ENCODE peak calls at places on chromosomes 6 and 20, in ten cellular contexts. One of them, this sample, is unnamed.

GRCh38 chr6:152979116-152979515 is 3.7 kb downstream of the FBXO5 start:
- DNase-seq in mesothelial cell of epicardium: no peak
- DNase-seq in sciatic nerve: no peak
- DNase-seq in A673: no peak
- DNase-seq in HTR-8/SVneo: no peak
- DNase-seq in T-helper 1 cell: no peak
- DNase-seq in stimulated activated CD4-positive, alpha-beta T cell treated with anti-CD3 and anti-CD28 coated beads, Interleukin-4, amount 100 ng/mL, for 48 hours: no peak
- DNase-seq in C1 segment of cervical spinal cord: no peak
- DNase-seq in stimulated activated naive CD8-positive, alpha-beta T cell treated with anti-CD3 and anti-CD28 coated beads, Interleukin-15, Interleukin-2, amounts not matched to agents 100 U/mL and 50 U/mL, for 24 hours: no peak
- DNase-seq in T follicular helper cell: no peak
- DNase-seq in this sample: no peak

GRCh38 chr6:33425668-33426577 is 6.1 kb downstream of the SYNGAP1 start:
- DNase-seq in T-helper 1 cell: peak; percentile 76
- DNase-seq in sciatic nerve: peak; percentile 95
- DNase-seq in T follicular helper cell: peak; percentile 75
- DNase-seq in mesothelial cell of epicardium: peak; percentile 87
- DNase-seq in HTR-8/SVneo: peak; percentile 90
- DNase-seq in C1 segment of cervical spinal cord: peak; percentile 71
- DNase-seq in A673: peak; percentile 93
- DNase-seq in stimulated activated naive CD8-positive, alpha-beta T cell treated with anti-CD3 and anti-CD28 coated beads, Interleukin-15, Interleukin-2, amounts not matched to agents 100 U/mL and 50 U/mL, for 24 hours: peak; percentile 92
- DNase-seq in stimulated activated CD4-positive, alpha-beta T cell treated with anti-CD3 and anti-CD28 coated beads, Interleukin-4, amount 100 ng/mL, for 48 hours: peak; percentile 88
- DNase-seq in this sample: peak; percentile 93

GRCh38 chr20:5510446-5510845 is 193.7 kb upstream of the PROKR2 start:
- DNase-seq in sciatic nerve: no peak
- DNase-seq in stimulated activated CD4-positive, alpha-beta T cell treated with anti-CD3 and anti-CD28 coated beads, Interleukin-4, amount 100 ng/mL, for 48 hours: no peak
- DNase-seq in T-helper 1 cell: no peak
- DNase-seq in mesothelial cell of epicardium: no peak
- DNase-seq in stimulated activated naive CD8-positive, alpha-beta T cell treated with anti-CD3 and anti-CD28 coated beads, Interleukin-15, Interleukin-2, amounts not matched to agents 100 U/mL and 50 U/mL, for 24 hours: no peak
- DNase-seq in C1 segment of cervical spinal cord: no peak
- DNase-seq in T follicular helper cell: no peak
- DNase-seq in HTR-8/SVneo: no peak
- DNase-seq in A673: no peak
- DNase-seq in this sample: no peak

GRCh38 chr20:47061549-47061948 is 166.9 kb downstream of the EYA2 start:
- DNase-seq in mesothelial cell of epicardium: no peak
- DNase-seq in C1 segment of cervical spinal cord: no peak
- DNase-seq in sciatic nerve: no peak
- DNase-seq in T follicular helper cell: no peak
- DNase-seq in stimulated activated naive CD8-positive, alpha-beta T cell treated with anti-CD3 and anti-CD28 coated beads, Interleukin-15, Interleukin-2, amounts not matched to agents 100 U/mL and 50 U/mL, for 24 hours: no peak
- DNase-seq in stimulated activated CD4-positive, alpha-beta T cell treated with anti-CD3 and anti-CD28 coated beads, Interleukin-4, amount 100 ng/mL, for 48 hours: no peak
- DNase-seq in A673: no peak
- DNase-seq in HTR-8/SVneo: no peak
- DNase-seq in T-helper 1 cell: no peak
- DNase-seq in this sample: no peak

GRCh38 chr6:90947184-90948064 is 360.6 kb upstream of the MAP3K7 start:
- DNase-seq in stimulated activated naive CD8-positive, alpha-beta T cell treated with anti-CD3 and anti-CD28 coated beads, Interleukin-15, Interleukin-2, amounts not matched to agents 100 U/mL and 50 U/mL, for 24 hours: no peak
- DNase-seq in mesothelial cell of epicardium: no peak
- DNase-seq in A673: no peak
- DNase-seq in C1 segment of cervical spinal cord: no peak
- DNase-seq in T follicular helper cell: no peak
- DNase-seq in T-helper 1 cell: no peak
- DNase-seq in HTR-8/SVneo: no peak
- DNase-seq in stimulated activated CD4-positive, alpha-beta T cell treated with anti-CD3 and anti-CD28 coated beads, Interleukin-4, amount 100 ng/mL, for 48 hours: no peak
- DNase-seq in sciatic nerve: no peak
- DNase-seq in this sample: no peak

GRCh38 chr6:52574709-52575489 is 2.0 kb downstream of the TRAM2 start:
- DNase-seq in C1 segment of cervical spinal cord: no peak
- DNase-seq in mesothelial cell of epicardium: no peak
- DNase-seq in stimulated activated naive CD8-positive, alpha-beta T cell treated with anti-CD3 and anti-CD28 coated beads, Interleukin-15, Interleukin-2, amounts not matched to agents 100 U/mL and 50 U/mL, for 24 hours: peak; percentile 49
- DNase-seq in A673: no peak
- DNase-seq in HTR-8/SVneo: no peak
- DNase-seq in T follicular helper cell: peak; percentile 47
- DNase-seq in sciatic nerve: no peak
- DNase-seq in T-helper 1 cell: peak; percentile 46
- DNase-seq in stimulated activated CD4-positive, alpha-beta T cell treated with anti-CD3 and anti-CD28 coated beads, Interleukin-4, amount 100 ng/mL, for 48 hours: peak; percentile 46
- DNase-seq in this sample: peak; percentile 69

GRCh38 chr6:21053612-21054011 is 519.4 kb downstream of the CDKAL1 start:
- DNase-seq in stimulated activated CD4-positive, alpha-beta T cell treated with anti-CD3 and anti-CD28 coated beads, Interleukin-4, amount 100 ng/mL, for 48 hours: no peak
- DNase-seq in A673: no peak
- DNase-seq in mesothelial cell of epicardium: no peak
- DNase-seq in T-helper 1 cell: no peak
- DNase-seq in HTR-8/SVneo: no peak
- DNase-seq in sciatic nerve: no peak
- DNase-seq in T follicular helper cell: no peak
- DNase-seq in stimulated activated naive CD8-positive, alpha-beta T cell treated with anti-CD3 and anti-CD28 coated beads, Interleukin-15, Interleukin-2, amounts not matched to agents 100 U/mL and 50 U/mL, for 24 hours: no peak
- DNase-seq in C1 segment of cervical spinal cord: no peak
- DNase-seq in this sample: no peak

GRCh38 chr6:3139090-3139903 is 18.0 kb downstream of the TUBB2A start:
- DNase-seq in T follicular helper cell: no peak
- DNase-seq in T-helper 1 cell: no peak
- DNase-seq in mesothelial cell of epicardium: no peak
- DNase-seq in A673: no peak
- DNase-seq in sciatic nerve: peak; percentile 71
- DNase-seq in HTR-8/SVneo: no peak
- DNase-seq in stimulated activated naive CD8-positive, alpha-beta T cell treated with anti-CD3 and anti-CD28 coated beads, Interleukin-15, Interleukin-2, amounts not matched to agents 100 U/mL and 50 U/mL, for 24 hours: no peak
- DNase-seq in C1 segment of cervical spinal cord: no peak
- DNase-seq in stimulated activated CD4-positive, alpha-beta T cell treated with anti-CD3 and anti-CD28 coated beads, Interleukin-4, amount 100 ng/mL, for 48 hours: no peak
- DNase-seq in this sample: peak; percentile 18

GRCh38 chr6:143514996-143515760 is 3.7 kb upstream of the FUCA2 start:
- DNase-seq in stimulated activated CD4-positive, alpha-beta T cell treated with anti-CD3 and anti-CD28 coated beads, Interleukin-4, amount 100 ng/mL, for 48 hours: no peak
- DNase-seq in mesothelial cell of epicardium: no peak
- DNase-seq in stimulated activated naive CD8-positive, alpha-beta T cell treated with anti-CD3 and anti-CD28 coated beads, Interleukin-15, Interleukin-2, amounts not matched to agents 100 U/mL and 50 U/mL, for 24 hours: no peak
- DNase-seq in A673: no peak
- DNase-seq in T follicular helper cell: no peak
- DNase-seq in C1 segment of cervical spinal cord: peak; percentile 33
- DNase-seq in T-helper 1 cell: no peak
- DNase-seq in HTR-8/SVneo: no peak
- DNase-seq in sciatic nerve: no peak
- DNase-seq in this sample: peak; percentile 35

GRCh38 chr6:29762781-29763214 is 39.6 kb downstream of the HLA-F start:
- DNase-seq in sciatic nerve: no peak
- DNase-seq in A673: no peak
- DNase-seq in T-helper 1 cell: no peak
- DNase-seq in stimulated activated naive CD8-positive, alpha-beta T cell treated with anti-CD3 and anti-CD28 coated beads, Interleukin-15, Interleukin-2, amounts not matched to agents 100 U/mL and 50 U/mL, for 24 hours: no peak
- DNase-seq in T follicular helper cell: no peak
- DNase-seq in HTR-8/SVneo: no peak
- DNase-seq in mesothelial cell of epicardium: no peak
- DNase-seq in C1 segment of cervical spinal cord: no peak
- DNase-seq in stimulated activated CD4-positive, alpha-beta T cell treated with anti-CD3 and anti-CD28 coated beads, Interleukin-4, amount 100 ng/mL, for 48 hours: no peak
- DNase-seq in this sample: no peak

GRCh38 chr20:51346686-51347485 is 195.6 kb downstream of the NFATC2 start:
- DNase-seq in stimulated activated naive CD8-positive, alpha-beta T cell treated with anti-CD3 and anti-CD28 coated beads, Interleukin-15, Interleukin-2, amounts not matched to agents 100 U/mL and 50 U/mL, for 24 hours: no peak
- DNase-seq in T-helper 1 cell: no peak
- DNase-seq in HTR-8/SVneo: no peak
- DNase-seq in sciatic nerve: no peak
- DNase-seq in T follicular helper cell: no peak
- DNase-seq in C1 segment of cervical spinal cord: no peak
- DNase-seq in mesothelial cell of epicardium: no peak
- DNase-seq in stimulated activated CD4-positive, alpha-beta T cell treated with anti-CD3 and anti-CD28 coated beads, Interleukin-4, amount 100 ng/mL, for 48 hours: no peak
- DNase-seq in A673: no peak
- DNase-seq in this sample: no peak

GRCh38 chr6:149766156-149766768 is 16.7 kb downstream of the PCMT1 start:
- DNase-seq in T-helper 1 cell: no peak
- DNase-seq in C1 segment of cervical spinal cord: no peak
- DNase-seq in stimulated activated naive CD8-positive, alpha-beta T cell treated with anti-CD3 and anti-CD28 coated beads, Interleukin-15, Interleukin-2, amounts not matched to agents 100 U/mL and 50 U/mL, for 24 hours: no peak
- DNase-seq in A673: peak; percentile 15
- DNase-seq in HTR-8/SVneo: no peak
- DNase-seq in T follicular helper cell: no peak
- DNase-seq in sciatic nerve: no peak
- DNase-seq in stimulated activated CD4-positive, alpha-beta T cell treated with anti-CD3 and anti-CD28 coated beads, Interleukin-4, amount 100 ng/mL, for 48 hours: no peak
- DNase-seq in mesothelial cell of epicardium: no peak
- DNase-seq in this sample: peak; percentile 26

GRCh38 chr6:155340464-155341129 is 26.3 kb upstream of the TFB1M start:
- DNase-seq in T-helper 1 cell: no peak
- DNase-seq in C1 segment of cervical spinal cord: no peak
- DNase-seq in stimulated activated CD4-positive, alpha-beta T cell treated with anti-CD3 and anti-CD28 coated beads, Interleukin-4, amount 100 ng/mL, for 48 hours: no peak
- DNase-seq in mesothelial cell of epicardium: no peak
- DNase-seq in A673: peak; percentile 46
- DNase-seq in stimulated activated naive CD8-positive, alpha-beta T cell treated with anti-CD3 and anti-CD28 coated beads, Interleukin-15, Interleukin-2, amounts not matched to agents 100 U/mL and 50 U/mL, for 24 hours: no peak
- DNase-seq in sciatic nerve: no peak
- DNase-seq in HTR-8/SVneo: no peak
- DNase-seq in T follicular helper cell: no peak
- DNase-seq in this sample: no peak

GRCh38 chr6:93343476-93343875 is 75.9 kb downstream of the EPHA7 start:
- DNase-seq in stimulated activated CD4-positive, alpha-beta T cell treated with anti-CD3 and anti-CD28 coated beads, Interleukin-4, amount 100 ng/mL, for 48 hours: no peak
- DNase-seq in A673: no peak
- DNase-seq in T follicular helper cell: no peak
- DNase-seq in HTR-8/SVneo: no peak
- DNase-seq in mesothelial cell of epicardium: no peak
- DNase-seq in T-helper 1 cell: no peak
- DNase-seq in C1 segment of cervical spinal cord: no peak
- DNase-seq in sciatic nerve: no peak
- DNase-seq in stimulated activated naive CD8-positive, alpha-beta T cell treated with anti-CD3 and anti-CD28 coated beads, Interleukin-15, Interleukin-2, amounts not matched to agents 100 U/mL and 50 U/mL, for 24 hours: no peak
- DNase-seq in this sample: no peak

GRCh38 chr6:156645106-156645505 is 132.1 kb upstream of the ARID1B start:
- DNase-seq in stimulated activated CD4-positive, alpha-beta T cell treated with anti-CD3 and anti-CD28 coated beads, Interleukin-4, amount 100 ng/mL, for 48 hours: no peak
- DNase-seq in C1 segment of cervical spinal cord: no peak
- DNase-seq in stimulated activated naive CD8-positive, alpha-beta T cell treated with anti-CD3 and anti-CD28 coated beads, Interleukin-15, Interleukin-2, amounts not matched to agents 100 U/mL and 50 U/mL, for 24 hours: no peak
- DNase-seq in mesothelial cell of epicardium: no peak
- DNase-seq in sciatic nerve: no peak
- DNase-seq in T-helper 1 cell: no peak
- DNase-seq in A673: no peak
- DNase-seq in T follicular helper cell: no peak
- DNase-seq in HTR-8/SVneo: no peak
- DNase-seq in this sample: no peak

GRCh38 chr6:156013155-156013554 is 557.5 kb upstream of the NOX3 start:
- DNase-seq in mesothelial cell of epicardium: no peak
- DNase-seq in A673: peak; percentile 72
- DNase-seq in stimulated activated naive CD8-positive, alpha-beta T cell treated with anti-CD3 and anti-CD28 coated beads, Interleukin-15, Interleukin-2, amounts not matched to agents 100 U/mL and 50 U/mL, for 24 hours: no peak
- DNase-seq in HTR-8/SVneo: no peak
- DNase-seq in stimulated activated CD4-positive, alpha-beta T cell treated with anti-CD3 and anti-CD28 coated beads, Interleukin-4, amount 100 ng/mL, for 48 hours: no peak
- DNase-seq in C1 segment of cervical spinal cord: no peak
- DNase-seq in sciatic nerve: no peak
- DNase-seq in T follicular helper cell: no peak
- DNase-seq in T-helper 1 cell: no peak
- DNase-seq in this sample: no peak

GRCh38 chr20:15917333-15917732 is 655.9 kb downstream of the KIF16B start:
- DNase-seq in C1 segment of cervical spinal cord: no peak
- DNase-seq in T-helper 1 cell: no peak
- DNase-seq in HTR-8/SVneo: no peak
- DNase-seq in stimulated activated naive CD8-positive, alpha-beta T cell treated with anti-CD3 and anti-CD28 coated beads, Interleukin-15, Interleukin-2, amounts not matched to agents 100 U/mL and 50 U/mL, for 24 hours: no peak
- DNase-seq in stimulated activated CD4-positive, alpha-beta T cell treated with anti-CD3 and anti-CD28 coated beads, Interleukin-4, amount 100 ng/mL, for 48 hours: no peak
- DNase-seq in A673: no peak
- DNase-seq in mesothelial cell of epicardium: no peak
- DNase-seq in sciatic nerve: no peak
- DNase-seq in T follicular helper cell: no peak
- DNase-seq in this sample: no peak

GRCh38 chr6:77457720-77458349 is 5.5 kb downstream of the HTR1B start:
- DNase-seq in T follicular helper cell: no peak
- DNase-seq in sciatic nerve: peak; percentile 72
- DNase-seq in A673: peak; percentile 79
- DNase-seq in stimulated activated CD4-positive, alpha-beta T cell treated with anti-CD3 and anti-CD28 coated beads, Interleukin-4, amount 100 ng/mL, for 48 hours: peak; percentile 20
- DNase-seq in mesothelial cell of epicardium: peak; percentile 79
- DNase-seq in T-helper 1 cell: no peak
- DNase-seq in HTR-8/SVneo: peak; percentile 60
- DNase-seq in C1 segment of cervical spinal cord: no peak
- DNase-seq in stimulated activated naive CD8-positive, alpha-beta T cell treated with anti-CD3 and anti-CD28 coated beads, Interleukin-15, Interleukin-2, amounts not matched to agents 100 U/mL and 50 U/mL, for 24 hours: peak; percentile 53
- DNase-seq in this sample: peak; percentile 74

GRCh38 chr6:135481786-135482369 is 15.7 kb downstream of the AHI1 start:
- DNase-seq in T follicular helper cell: no peak
- DNase-seq in T-helper 1 cell: no peak
- DNase-seq in mesothelial cell of epicardium: no peak
- DNase-seq in stimulated activated CD4-positive, alpha-beta T cell treated with anti-CD3 and anti-CD28 coated beads, Interleukin-4, amount 100 ng/mL, for 48 hours: no peak
- DNase-seq in stimulated activated naive CD8-positive, alpha-beta T cell treated with anti-CD3 and anti-CD28 coated beads, Interleukin-15, Interleukin-2, amounts not matched to agents 100 U/mL and 50 U/mL, for 24 hours: no peak
- DNase-seq in HTR-8/SVneo: no peak
- DNase-seq in sciatic nerve: no peak
- DNase-seq in A673: peak; percentile 22
- DNase-seq in C1 segment of cervical spinal cord: no peak
- DNase-seq in this sample: peak; percentile 12

GRCh38 chr6:163338671-163339405 is 75.7 kb upstream of the QKI start:
- DNase-seq in C1 segment of cervical spinal cord: peak; percentile 50
- DNase-seq in mesothelial cell of epicardium: no peak
- DNase-seq in stimulated activated CD4-positive, alpha-beta T cell treated with anti-CD3 and anti-CD28 coated beads, Interleukin-4, amount 100 ng/mL, for 48 hours: no peak
- DNase-seq in A673: no peak
- DNase-seq in stimulated activated naive CD8-positive, alpha-beta T cell treated with anti-CD3 and anti-CD28 coated beads, Interleukin-15, Interleukin-2, amounts not matched to agents 100 U/mL and 50 U/mL, for 24 hours: no peak
- DNase-seq in T-helper 1 cell: no peak
- DNase-seq in HTR-8/SVneo: no peak
- DNase-seq in T follicular helper cell: no peak
- DNase-seq in sciatic nerve: no peak
- DNase-seq in this sample: no peak

GRCh38 chr6:34791164-34791841 is 580 bp upstream of the BLTP3A start:
- DNase-seq in stimulated activated CD4-positive, alpha-beta T cell treated with anti-CD3 and anti-CD28 coated beads, Interleukin-4, amount 100 ng/mL, for 48 hours: peak; percentile 22
- DNase-seq in sciatic nerve: peak; percentile 74
- DNase-seq in C1 segment of cervical spinal cord: peak; percentile 62
- DNase-seq in T follicular helper cell: peak; percentile 4
- DNase-seq in mesothelial cell of epicardium: peak; percentile 62
- DNase-seq in A673: no peak
- DNase-seq in T-helper 1 cell: peak; percentile 24
- DNase-seq in HTR-8/SVneo: peak; percentile 57
- DNase-seq in stimulated activated naive CD8-positive, alpha-beta T cell treated with anti-CD3 and anti-CD28 coated beads, Interleukin-15, Interleukin-2, amounts not matched to agents 100 U/mL and 50 U/mL, for 24 hours: peak; percentile 52
- DNase-seq in this sample: peak; percentile 79

GRCh38 chr6:42140756-42141602 is 1.4 kb downstream of the C6orf132 start:
- DNase-seq in T-helper 1 cell: no peak
- DNase-seq in C1 segment of cervical spinal cord: no peak
- DNase-seq in stimulated activated CD4-positive, alpha-beta T cell treated with anti-CD3 and anti-CD28 coated beads, Interleukin-4, amount 100 ng/mL, for 48 hours: no peak
- DNase-seq in HTR-8/SVneo: no peak
- DNase-seq in sciatic nerve: no peak
- DNase-seq in A673: no peak
- DNase-seq in mesothelial cell of epicardium: no peak
- DNase-seq in stimulated activated naive CD8-positive, alpha-beta T cell treated with anti-CD3 and anti-CD28 coated beads, Interleukin-15, Interleukin-2, amounts not matched to agents 100 U/mL and 50 U/mL, for 24 hours: no peak
- DNase-seq in T follicular helper cell: no peak
- DNase-seq in this sample: no peak

GRCh38 chr20:57661201-57662027 is 41.2 kb upstream of the ZBP1 start:
- DNase-seq in stimulated activated naive CD8-positive, alpha-beta T cell treated with anti-CD3 and anti-CD28 coated beads, Interleukin-15, Interleukin-2, amounts not matched to agents 100 U/mL and 50 U/mL, for 24 hours: peak; percentile 1
- DNase-seq in mesothelial cell of epicardium: no peak
- DNase-seq in HTR-8/SVneo: no peak
- DNase-seq in T follicular helper cell: no peak
- DNase-seq in stimulated activated CD4-positive, alpha-beta T cell treated with anti-CD3 and anti-CD28 coated beads, Interleukin-4, amount 100 ng/mL, for 48 hours: no peak
- DNase-seq in sciatic nerve: peak; percentile 60
- DNase-seq in T-helper 1 cell: no peak
- DNase-seq in C1 segment of cervical spinal cord: no peak
- DNase-seq in A673: no peak
- DNase-seq in this sample: no peak